ENCODE peak calls at places on chromosome 20, in seven cellular contexts. Q is HS-27A; D is naive thymus-derived CD8-positive, alpha-beta T cell; S is activated T-cell treated with anti-CD3 and anti-CD28 coated beads, Interleukin-2, amount 50 U/mL, for 24 hours; V is omental fat pad; B is stimulated activated naive CD8-positive, alpha-beta T cell treated with anti-CD3 and anti-CD28 coated beads, Interleukin-15, amount 100 ng/mL, for 72 hours; Z is activated B cell treated with CpG ODN at 0.5 μM for 24 hours. N is an unnamed sample.

GRCh38 chr20:23114018-23114417 is 27.9 kb upstream of the CD93 start:
- DNase-seq in Q (no peak), D (no peak), S (no peak), V (no peak), B (no peak), Z (no peak), N (no peak)

GRCh38 chr20:56458227-56458821 is 10.1 kb upstream of the RTF2 start:
- DNase-seq in Q (no peak), D (no peak), S (no peak), V (no peak), B (no peak), Z (no peak), N (no peak)

GRCh38 chr20:325889-326644 is 715 bp downstream of the SOX12 start:
- DNase-seq in Q (no peak), D (peak), S (peak), V (no peak), B (peak), Z (peak), N (peak)

GRCh38 chr20:44719841-44720240 is 4.7 kb downstream of the CCN5 start:
- DNase-seq in Q (no peak), D (no peak), S (no peak), V (no peak), B (no peak), Z (no peak), N (no peak)

GRCh38 chr20:12012241-12013222 is 94.8 kb downstream of the BTBD3 start:
- DNase-seq in Q (peak), D (no peak), S (no peak), V (no peak), B (peak), Z (no peak), N (peak)

GRCh38 chr20:63248835-63249591 is 5.2 kb downstream of the NKAIN4 start:
- DNase-seq in Q (no peak), D (no peak), S (no peak), V (no peak), B (no peak), Z (no peak), N (no peak)

GRCh38 chr20:8020314-8021079 is 936 bp upstream of the TMX4 start:
- DNase-seq in Q (no peak), D (peak), S (no peak), V (no peak), B (peak), Z (no peak), N (peak)

GRCh38 chr20:37394543-37395410 is 48.8 kb downstream of the SRC start:
- DNase-seq in Q (no peak), D (no peak), S (no peak), V (no peak), B (no peak), Z (no peak), N (no peak)

GRCh38 chr20:17066955-17067354 is 159.9 kb upstream of the PCSK2 start:
- DNase-seq in Q (no peak), D (no peak), S (no peak), V (no peak), B (no peak), Z (no peak), N (no peak)

GRCh38 chr20:39851459-39851858 is 837.6 kb downstream of the MAFB start:
- DNase-seq in Q (no peak), D (no peak), S (no peak), V (no peak), B (no peak), Z (no peak), N (no peak)

GRCh38 chr20:5996765-5997164 is 46.3 kb downstream of the MCM8 start:
- DNase-seq in Q (no peak), D (peak), S (peak), V (no peak), B (peak), Z (no peak), N (peak)

GRCh38 chr20:23257848-23258746 is 92.5 kb upstream of the NXT1 start:
- DNase-seq in Q (peak), D (no peak), S (no peak), V (no peak), B (no peak), Z (no peak), N (no peak)

GRCh38 chr20:48938670-48939069 is 17.2 kb downstream of the ARFGEF2 start:
- DNase-seq in Q (no peak), D (peak), S (no peak), V (no peak), B (no peak), Z (no peak), N (no peak)

GRCh38 chr20:1617055-1617454 is 2.8 kb downstream of the SIRPB1 start:
- DNase-seq in Q (no peak), D (no peak), S (no peak), V (no peak), B (no peak), Z (no peak), N (no peak)

GRCh38 chr20:23266530-23267398 is 83.8 kb upstream of the NXT1 start:
- DNase-seq in Q (no peak), D (no peak), S (no peak), V (no peak), B (no peak), Z (no peak), N (no peak)

GRCh38 chr20:57270204-57270937 is 3.9 kb upstream of the BMP7 start:
- DNase-seq in Q (no peak), D (no peak), S (no peak), V (no peak), B (no peak), Z (no peak), N (no peak)

GRCh38 chr20:17675519-17676377 is 6.3 kb downstream of the RRBP1 start:
- DNase-seq in Q (no peak), D (no peak), S (no peak), V (no peak), B (no peak), Z (no peak), N (no peak)

GRCh38 chr20:17635846-17636245 is 46.2 kb downstream of the RRBP1 start:
- DNase-seq in Q (no peak), D (no peak), S (no peak), V (no peak), B (no peak), Z (no peak), N (no peak)

GRCh38 chr20:51354191-51354768 is 188.2 kb downstream of the NFATC2 start:
- DNase-seq in Q (no peak), D (no peak), S (no peak), V (no peak), B (no peak), Z (no peak), N (no peak)

GRCh38 chr20:63941282-63942060 is 14.7 kb downstream of the UCKL1 start:
- DNase-seq in Q (no peak), D (peak), S (peak), V (no peak), B (peak), Z (no peak), N (peak)

GRCh38 chr20:52869276-52869675 is 102.9 kb upstream of the TSHZ2 start:
- DNase-seq in Q (no peak), D (no peak), S (no peak), V (no peak), B (no peak), Z (no peak), N (no peak)

GRCh38 chr20:20198011-20198410 is 145.7 kb downstream of the CFAP61 start:
- DNase-seq in Q (no peak), D (no peak), S (no peak), V (no peak), B (no peak), Z (no peak), N (no peak)

GRCh38 chr20:24622856-24623255 is 153.4 kb downstream of the SYNDIG1 start:
- DNase-seq in Q (no peak), D (no peak), S (no peak), V (no peak), B (no peak), Z (no peak), N (no peak)

GRCh38 chr20:58571942-58572666 is 56.9 kb upstream of the APCDD1L start:
- DNase-seq in Q (peak), D (no peak), S (no peak), V (no peak), B (no peak), Z (no peak), N (no peak)

GRCh38 chr20:37941332-37941731 is 38.4 kb downstream of the VSTM2L start:
- DNase-seq in Q (no peak), D (no peak), S (peak), V (peak), B (no peak), Z (no peak), N (no peak)

GRCh38 chr20:63553251-63553932 is 567 bp upstream of the FNDC11 start:
- DNase-seq in Q (no peak), D (peak), S (peak), V (peak), B (peak), Z (peak), N (peak)

N was measured in GM20000.